ENCODE peak calls at places on chromosomes 6 and 20, in four cellular contexts. One of them, this sample, is unnamed.

GRCh38 chr6:11036977-11037430 is 7.1 kb downstream of the ELOVL2 start:
- DNase-seq in dorsolateral prefrontal cortex: no peak
- DNase-seq in cardiac fibroblast: no peak
- DNase-seq in GDM1: no peak
- DNase-seq in this sample: no peak

GRCh38 chr20:38965264-38965663 is 3.1 kb downstream of the DHX35 start:
- DNase-seq in dorsolateral prefrontal cortex: no peak
- DNase-seq in cardiac fibroblast: no peak
- DNase-seq in GDM1: no peak
- DNase-seq in this sample: no peak

GRCh38 chr20:50731930-50732690 is 730 bp downstream of the PARD6B start:
- DNase-seq in dorsolateral prefrontal cortex: no peak
- DNase-seq in cardiac fibroblast: no peak
- DNase-seq in GDM1: no peak
- DNase-seq in this sample: no peak

GRCh38 chr20:51262240-51262639 is 239.3 kb upstream of the KCNG1 start:
- DNase-seq in dorsolateral prefrontal cortex: no peak
- DNase-seq in cardiac fibroblast: no peak
- DNase-seq in GDM1: no peak
- DNase-seq in this sample: no peak

GRCh38 chr6:45422541-45423110 is 44.9 kb upstream of the SUPT3H start:
- DNase-seq in dorsolateral prefrontal cortex: peak
- DNase-seq in cardiac fibroblast: peak
- DNase-seq in GDM1: peak
- DNase-seq in this sample: peak

GRCh38 chr20:41551011-41551705 is 67.0 kb downstream of the CHD6 start:
- DNase-seq in dorsolateral prefrontal cortex: no peak
- DNase-seq in cardiac fibroblast: no peak
- DNase-seq in GDM1: no peak
- DNase-seq in this sample: no peak

GRCh38 chr6:110233769-110234374 is 53.6 kb downstream of the CDC40 start:
- DNase-seq in dorsolateral prefrontal cortex: no peak
- DNase-seq in cardiac fibroblast: peak
- DNase-seq in GDM1: peak
- DNase-seq in this sample: peak

GRCh38 chr6:31007694-31008093 is 2.6 kb upstream of the MUC22 start:
- DNase-seq in dorsolateral prefrontal cortex: no peak
- DNase-seq in cardiac fibroblast: peak
- DNase-seq in GDM1: no peak
- DNase-seq in this sample: peak

GRCh38 chr6:112203577-112204349 is 50.6 kb downstream of the LAMA4 start:
- DNase-seq in dorsolateral prefrontal cortex: no peak
- DNase-seq in cardiac fibroblast: peak
- DNase-seq in GDM1: no peak
- DNase-seq in this sample: peak

GRCh38 chr6:42520786-42521607 is 42.8 kb upstream of the UBR2 start:
- DNase-seq in dorsolateral prefrontal cortex: no peak
- DNase-seq in cardiac fibroblast: peak
- DNase-seq in GDM1: no peak
- DNase-seq in this sample: peak

GRCh38 chr6:37168809-37169457 is 1.0 kb upstream of the PIM1 start:
- DNase-seq in dorsolateral prefrontal cortex: peak
- DNase-seq in cardiac fibroblast: peak
- DNase-seq in GDM1: no peak
- DNase-seq in this sample: peak

GRCh38 chr6:129263117-129263516 is 380.2 kb downstream of the LAMA2 start:
- DNase-seq in dorsolateral prefrontal cortex: no peak
- DNase-seq in cardiac fibroblast: no peak
- DNase-seq in GDM1: no peak
- DNase-seq in this sample: no peak

GRCh38 chr20:60262967-60263603 is 304.9 kb downstream of the CDH26 start:
- DNase-seq in dorsolateral prefrontal cortex: no peak
- DNase-seq in cardiac fibroblast: peak
- DNase-seq in GDM1: no peak
- DNase-seq in this sample: no peak

GRCh38 chr6:2684059-2684749 is 66.5 kb downstream of the MYLK4 start:
- DNase-seq in dorsolateral prefrontal cortex: no peak
- DNase-seq in cardiac fibroblast: peak
- DNase-seq in GDM1: no peak
- DNase-seq in this sample: no peak

GRCh38 chr6:91560409-91560808 is 973.5 kb upstream of the MAP3K7 start:
- DNase-seq in dorsolateral prefrontal cortex: no peak
- DNase-seq in cardiac fibroblast: no peak
- DNase-seq in GDM1: no peak
- DNase-seq in this sample: no peak

GRCh38 chr6:31528821-31529328 is at the start of gene MCCD1:
- DNase-seq in dorsolateral prefrontal cortex: no peak
- DNase-seq in cardiac fibroblast: no peak
- DNase-seq in GDM1: no peak
- DNase-seq in this sample: no peak

GRCh38 chr6:7463785-7464184 is 74.2 kb downstream of the RIOK1 start:
- DNase-seq in dorsolateral prefrontal cortex: no peak
- DNase-seq in cardiac fibroblast: no peak
- DNase-seq in GDM1: no peak
- DNase-seq in this sample: peak

GRCh38 chr6:85449388-85449817 is 480 bp upstream of the NT5E start:
- DNase-seq in dorsolateral prefrontal cortex: peak
- DNase-seq in cardiac fibroblast: peak
- DNase-seq in GDM1: no peak
- DNase-seq in this sample: peak

GRCh38 chr20:44752099-44752931 is 6.7 kb downstream of the KCNK15 start:
- DNase-seq in dorsolateral prefrontal cortex: no peak
- DNase-seq in cardiac fibroblast: no peak
- DNase-seq in GDM1: no peak
- DNase-seq in this sample: no peak

This sample was measured in GM03348.